ENCODE peak calls at places on chromosomes 2 and 18, in four cellular contexts. B is stimulated activated CD4-positive, alpha-beta T cell treated with anti-CD3 and anti-CD28 coated beads, Interleukin-12 subunit alpha, Interleukin-12 subunit beta, amount 100 ng/mL, for 4 hours; A is IMR-90; F is T-helper 1 cell. S is an unnamed sample.

GRCh38 chr2:48415765-48416515 is 114.0 kb upstream of the STON1 start:
- DNase-seq in B (no peak), A (no peak), F (no peak), S (no peak)

GRCh38 chr2:47656715-47657600 is 126.0 kb upstream of the MSH6 start:
- DNase-seq in B (no peak), A (no peak), F (no peak), S (no peak)

GRCh38 chr2:233116946-233117345 is 56.8 kb downstream of the INPP5D start:
- DNase-seq in B (no peak), A (no peak), F (no peak), S (no peak)

GRCh38 chr2:138504546-138505239 is 3.1 kb downstream of the SPOPL start:
- DNase-seq in B (no peak), A (no peak), F (no peak), S (no peak)

GRCh38 chr2:241545113-241545512 is 13.4 kb upstream of the BOK start:
- DNase-seq in B (no peak), A (peak), F (no peak), S (no peak)

GRCh38 chr2:181948227-181948626 is 37.4 kb upstream of the PPP1R1C start:
- DNase-seq in B (no peak), A (no peak), F (no peak), S (no peak)

GRCh38 chr18:59021500-59021899 is 118.2 kb upstream of the SEC11C start:
- DNase-seq in B (no peak), A (no peak), F (no peak), S (no peak)

GRCh38 chr2:234950730-234951385 is 959 bp upstream of the SH3BP4 start:
- DNase-seq in B (no peak), A (peak), F (no peak), S (no peak)

GRCh38 chr18:77099501-77100370 is 32.8 kb downstream of the MBP start:
- DNase-seq in B (no peak), A (no peak), F (no peak), S (no peak)

GRCh38 chr2:64522843-64523428 is 1.2 kb upstream of the AFTPH start:
- DNase-seq in B (peak), A (peak), F (peak), S (peak)

GRCh38 chr2:32210767-32211408 is 45.2 kb downstream of the SLC30A6 start:
- DNase-seq in B (no peak), A (no peak), F (no peak), S (no peak)

GRCh38 chr2:30662268-30663131 is 144.7 kb downstream of the CAPN13 start:
- DNase-seq in B (no peak), A (peak), F (no peak), S (no peak)

GRCh38 chr18:9869713-9870430 is 15.9 kb upstream of the TXNDC2 start:
- DNase-seq in B (no peak), A (peak), F (no peak), S (no peak)

GRCh38 chr2:20080839-20081348 is 29.5 kb upstream of the LAPTM4A start:
- DNase-seq in B (no peak), A (no peak), F (no peak), S (no peak)

GRCh38 chr18:59249186-59249774 is 24.0 kb downstream of the RAX start:
- DNase-seq in B (peak), A (peak), F (peak), S (peak)

GRCh38 chr2:10868465-10869314 is 43.0 kb upstream of the KCNF1 start:
- DNase-seq in B (no peak), A (peak), F (no peak), S (no peak)

GRCh38 chr2:61221819-61222218 is 59.8 kb downstream of the C2orf74 start:
- DNase-seq in B (no peak), A (no peak), F (no peak), S (no peak)

GRCh38 chr2:155815851-155816250 is 516.7 kb downstream of the NR4A2 start:
- DNase-seq in B (no peak), A (no peak), F (no peak), S (no peak)

GRCh38 chr2:211816739-211817138 is 721.9 kb downstream of the ERBB4 start:
- DNase-seq in B (no peak), A (no peak), F (no peak), S (no peak)

GRCh38 chr2:74267068-74267467 is 68.7 kb downstream of the MTHFD2 start:
- DNase-seq in B (no peak), A (no peak), F (peak), S (no peak)

GRCh38 chr2:174593574-174594203 is 3.9 kb downstream of the WIPF1 start:
- DNase-seq in B (no peak), A (peak), F (peak), S (no peak)

GRCh38 chr2:71668326-71669057 is 215.1 kb downstream of the DYSF start:
- DNase-seq in B (no peak), A (no peak), F (no peak), S (no peak)

GRCh38 chr2:71603311-71603794 is 150.0 kb downstream of the DYSF start:
- DNase-seq in B (no peak), A (no peak), F (no peak), S (no peak)

S was measured in frontal cortex.